ENCODE peak calls at places on chromosomes 16 and 17, in eight cellular contexts. One of them, this sample, is unnamed.
A peak's percentile ranks its signal among the peaks of the same experiment; 100 is the strongest.

GRCh38 chr16:324451-325334 is 27.8 kb downstream of the AXIN1 start:
- DNase-seq in T-helper 2 cell: peak; percentile 55
- DNase-seq in tibial artery: no peak
- DNase-seq in epithelial cell of esophagus: peak; percentile 63
- DNase-seq in nephron progenitor cell: no peak
- DNase-seq in body of pancreas: no peak
- DNase-seq in activated T-helper 1 cell treated with Interleukin-2 at 50 U/mL for 16 hours: peak; percentile 65
- DNase-seq in endothelial cell: no peak
- DNase-seq in this sample: peak; percentile 42

GRCh38 chr16:69711115-69711740 is 15.1 kb downstream of the NQO1 start:
- DNase-seq in T-helper 2 cell: no peak
- DNase-seq in tibial artery: no peak
- DNase-seq in epithelial cell of esophagus: peak; percentile 97
- DNase-seq in nephron progenitor cell: no peak
- DNase-seq in body of pancreas: peak; percentile 90
- DNase-seq in activated T-helper 1 cell treated with Interleukin-2 at 50 U/mL for 16 hours: no peak
- DNase-seq in endothelial cell: no peak
- DNase-seq in this sample: peak; percentile 56

GRCh38 chr17:71633391-71633849 is 487.4 kb upstream of the SOX9 start:
- DNase-seq in T-helper 2 cell: no peak
- DNase-seq in tibial artery: no peak
- DNase-seq in epithelial cell of esophagus: peak; percentile 98
- DNase-seq in nephron progenitor cell: no peak
- DNase-seq in body of pancreas: no peak
- DNase-seq in activated T-helper 1 cell treated with Interleukin-2 at 50 U/mL for 16 hours: no peak
- DNase-seq in endothelial cell: no peak
- DNase-seq in this sample: peak; percentile 75

GRCh38 chr17:17063546-17064122 is 21.4 kb downstream of the MPRIP start:
- DNase-seq in T-helper 2 cell: no peak
- DNase-seq in tibial artery: peak; percentile 87
- DNase-seq in epithelial cell of esophagus: peak; percentile 34
- DNase-seq in nephron progenitor cell: no peak
- DNase-seq in body of pancreas: peak; percentile 49
- DNase-seq in activated T-helper 1 cell treated with Interleukin-2 at 50 U/mL for 16 hours: no peak
- DNase-seq in endothelial cell: no peak
- DNase-seq in this sample: peak; percentile 33

GRCh38 chr16:79402356-79402755 is 198.2 kb downstream of the MAF start:
- DNase-seq in T-helper 2 cell: no peak
- DNase-seq in tibial artery: no peak
- DNase-seq in epithelial cell of esophagus: no peak
- DNase-seq in nephron progenitor cell: no peak
- DNase-seq in body of pancreas: peak; percentile 22
- DNase-seq in activated T-helper 1 cell treated with Interleukin-2 at 50 U/mL for 16 hours: no peak
- DNase-seq in endothelial cell: no peak
- DNase-seq in this sample: peak; percentile 89

GRCh38 chr16:52558448-52558847 is 11.5 kb upstream of the TOX3 start:
- DNase-seq in T-helper 2 cell: no peak
- DNase-seq in tibial artery: no peak
- DNase-seq in epithelial cell of esophagus: no peak
- DNase-seq in nephron progenitor cell: no peak
- DNase-seq in body of pancreas: no peak
- DNase-seq in activated T-helper 1 cell treated with Interleukin-2 at 50 U/mL for 16 hours: no peak
- DNase-seq in endothelial cell: no peak
- DNase-seq in this sample: no peak

GRCh38 chr17:71405101-71405500 is 715.7 kb upstream of the SOX9 start:
- DNase-seq in T-helper 2 cell: no peak
- DNase-seq in tibial artery: no peak
- DNase-seq in epithelial cell of esophagus: peak; percentile 94
- DNase-seq in nephron progenitor cell: no peak
- DNase-seq in body of pancreas: no peak
- DNase-seq in activated T-helper 1 cell treated with Interleukin-2 at 50 U/mL for 16 hours: no peak
- DNase-seq in endothelial cell: no peak
- DNase-seq in this sample: no peak

GRCh38 chr17:57557793-57558681 is 187.1 kb downstream of the CCDC182 start:
- DNase-seq in T-helper 2 cell: no peak
- DNase-seq in tibial artery: no peak
- DNase-seq in epithelial cell of esophagus: peak; percentile 82
- DNase-seq in nephron progenitor cell: no peak
- DNase-seq in body of pancreas: no peak
- DNase-seq in activated T-helper 1 cell treated with Interleukin-2 at 50 U/mL for 16 hours: no peak
- DNase-seq in endothelial cell: no peak
- DNase-seq in this sample: no peak

GRCh38 chr17:78650093-78650715 is 73.0 kb upstream of the DNAH17 start:
- DNase-seq in T-helper 2 cell: no peak
- DNase-seq in tibial artery: no peak
- DNase-seq in epithelial cell of esophagus: no peak
- DNase-seq in nephron progenitor cell: no peak
- DNase-seq in body of pancreas: no peak
- DNase-seq in activated T-helper 1 cell treated with Interleukin-2 at 50 U/mL for 16 hours: no peak
- DNase-seq in endothelial cell: no peak
- DNase-seq in this sample: no peak

GRCh38 chr17:56809106-56809819 is 24.5 kb downstream of the C17orf67 start:
- DNase-seq in T-helper 2 cell: no peak
- DNase-seq in tibial artery: no peak
- DNase-seq in epithelial cell of esophagus: no peak
- DNase-seq in nephron progenitor cell: no peak
- DNase-seq in body of pancreas: no peak
- DNase-seq in activated T-helper 1 cell treated with Interleukin-2 at 50 U/mL for 16 hours: no peak
- DNase-seq in endothelial cell: no peak
- DNase-seq in this sample: no peak

GRCh38 chr16:1026057-1026783 is 44.6 kb downstream of the SOX8 start:
- DNase-seq in T-helper 2 cell: no peak
- DNase-seq in tibial artery: no peak
- DNase-seq in epithelial cell of esophagus: no peak
- DNase-seq in nephron progenitor cell: peak; percentile 60
- DNase-seq in body of pancreas: no peak
- DNase-seq in activated T-helper 1 cell treated with Interleukin-2 at 50 U/mL for 16 hours: no peak
- DNase-seq in endothelial cell: no peak
- DNase-seq in this sample: no peak